ENCODE peak calls at places on chromosomes 1 and 21, in five cellular contexts. N is CD8-positive, alpha-beta T cell; J is brain microvascular endothelial cell; R is DND-41; K is cardiac muscle cell. T is an unnamed sample.

GRCh38 chr1:238582816-238583215 is 692.1 kb upstream of the ZP4 start:
- DNase-seq in J (no peak), K (no peak), R (no peak), N (no peak), T (no peak)

GRCh38 chr1:246959944-246960693 is 28.4 kb upstream of the AHCTF1 start:
- DNase-seq in K (peak; percentile 33), N (no peak), R (no peak), J (no peak), T (no peak)

GRCh38 chr1:235990376-235990795 is 74.5 kb downstream of the NID1 start:
- DNase-seq in N (no peak), K (peak; percentile 96), J (peak; percentile 63), R (no peak), T (no peak)

GRCh38 chr1:32900956-32901822 is at the start of gene TMEM54:
- DNase-seq in J (no peak), N (no peak), K (no peak), R (no peak), T (no peak)

GRCh38 chr21:45870421-45870820 is 111.1 kb upstream of the COL6A1 start:
- DNase-seq in J (no peak), K (no peak), R (no peak), N (no peak), T (no peak)

GRCh38 chr1:178599745-178600144 is 86.8 kb downstream of the TEX35 start:
- DNase-seq in J (no peak), K (no peak), R (peak; percentile 5), N (no peak), T (no peak)

GRCh38 chr1:17046043-17046657 is 7.7 kb downstream of the SDHB start:
- DNase-seq in J (peak; percentile 31), R (no peak), K (peak; percentile 79), N (no peak), T (no peak)

GRCh38 chr1:245804696-245805095 is 649.9 kb downstream of the KIF26B start:
- DNase-seq in K (no peak), R (no peak), N (no peak), J (no peak), T (no peak)

GRCh38 chr1:235573880-235574279 is 69.6 kb upstream of the B3GALNT2 start:
- DNase-seq in N (no peak), K (no peak), R (no peak), J (no peak), T (no peak)

GRCh38 chr1:170385750-170386149 is 146.2 kb upstream of the GORAB start:
- DNase-seq in N (no peak), K (no peak), J (no peak), R (no peak), T (no peak)

GRCh38 chr1:145695781-145696629 is 11.2 kb downstream of the PDZK1 start:
- DNase-seq in R (no peak), J (no peak), K (no peak), N (no peak), T (no peak)

GRCh38 chr1:168947039-168947438 is 159.5 kb upstream of the ATP1B1 start:
- DNase-seq in J (no peak), K (no peak), N (no peak), R (no peak), T (no peak)

GRCh38 chr1:204979891-204980649 is 62.9 kb upstream of the CNTN2 start:
- DNase-seq in K (no peak), N (no peak), J (no peak), R (no peak), T (no peak)
- TF ChIP-seq CTCF in K (no peak), N (no peak), J (no peak), R (no peak), T (no peak)

DNA sequence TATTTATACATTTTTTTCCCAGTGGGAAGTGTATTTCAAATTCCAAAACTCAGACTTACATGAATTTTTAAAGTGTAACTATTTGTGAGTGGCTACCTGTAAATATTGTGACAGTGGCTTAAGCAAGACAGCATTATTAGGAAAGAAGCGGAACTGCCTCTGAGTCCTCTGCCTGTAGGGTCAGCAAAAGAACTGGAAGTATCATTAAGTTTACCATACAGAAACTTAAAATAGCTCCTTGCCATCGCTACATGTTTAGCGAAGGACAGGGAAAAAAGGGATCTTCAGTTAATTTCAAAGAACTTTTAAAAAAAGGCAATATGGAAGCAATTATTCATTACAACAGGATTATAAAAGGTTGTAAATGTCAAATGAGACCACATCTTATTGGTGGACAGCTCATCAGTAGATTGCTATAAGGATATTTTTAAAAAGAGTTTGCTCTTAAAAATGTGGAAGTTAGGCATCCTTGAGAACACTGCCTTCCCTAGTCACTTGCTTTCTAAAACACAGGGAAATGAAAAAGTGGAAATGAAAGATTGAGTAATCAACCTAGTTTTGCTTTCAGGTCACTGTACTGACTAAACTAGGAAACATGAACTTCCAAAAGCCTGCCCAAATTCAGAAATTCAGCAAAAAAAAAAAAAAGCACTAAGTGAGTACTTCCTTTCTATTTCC is 39.2 kb downstream of the NSL1 start:
- DNase-seq in R (no peak), N (no peak), J (no peak), K (peak; percentile 48), T (no peak)
- H3K4me3 ChIP-seq in R (no peak overlapping the region), N (no peak overlapping the region), J (no peak overlapping the region), K (no peak overlapping the region), T (peak overlapping the region; percentile 43)

GRCh38 chr1:229617351-229618100 is 8.4 kb downstream of the TAF5L start:
- DNase-seq in N (no peak), K (no peak), J (no peak), R (no peak), T (no peak)

GRCh38 chr1:229619002-229619401 is 6.9 kb downstream of the TAF5L start:
- DNase-seq in N (no peak), R (no peak), J (no peak), K (no peak), T (no peak)

GRCh38 chr1:229620876-229621275 is 5.0 kb downstream of the TAF5L start:
- DNase-seq in R (no peak), N (no peak), K (peak; percentile 80), J (no peak), T (peak; percentile 31)

GRCh38 chr1:229621663-229622062 is 4.3 kb downstream of the TAF5L start:
- DNase-seq in J (no peak), K (no peak), N (no peak), R (no peak), T (no peak)

DNA sequence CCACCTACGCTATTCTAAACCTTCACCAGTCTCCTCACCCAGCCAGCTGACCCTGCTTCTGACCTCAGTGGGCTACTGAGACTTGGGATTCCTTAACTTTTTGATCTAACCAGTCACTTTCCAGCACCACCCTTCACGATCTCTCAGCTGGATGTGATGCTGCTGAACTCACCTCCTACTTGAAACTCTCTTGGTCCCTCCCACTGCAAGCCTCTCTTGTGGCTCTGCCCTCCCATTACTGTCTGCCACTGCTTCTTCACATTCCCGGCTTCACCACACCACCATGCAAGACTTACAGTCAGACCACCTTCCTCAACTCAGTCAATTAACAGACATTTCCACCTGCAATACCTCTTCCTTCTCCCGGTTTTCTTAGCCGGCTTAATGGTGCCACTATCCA is 6.3 kb downstream of the TAF5L start:
- DNase-seq in N (no peak), J (no peak), K (no peak), R (no peak), T (no peak)
- H3K27ac ChIP-seq in N (no peak overlapping the region), J (no peak overlapping the region), K (no peak overlapping the region), R (no peak overlapping the region), T (no peak overlapping the region)

GRCh38 chr1:18047122-18047521 is 60.5 kb upstream of the IGSF21 start:
- DNase-seq in J (no peak), K (no peak), N (no peak), R (no peak), T (no peak)
- TF ChIP-seq CTCF in J (no peak), K (no peak), N (no peak), R (no peak), T (no peak)

DNA sequence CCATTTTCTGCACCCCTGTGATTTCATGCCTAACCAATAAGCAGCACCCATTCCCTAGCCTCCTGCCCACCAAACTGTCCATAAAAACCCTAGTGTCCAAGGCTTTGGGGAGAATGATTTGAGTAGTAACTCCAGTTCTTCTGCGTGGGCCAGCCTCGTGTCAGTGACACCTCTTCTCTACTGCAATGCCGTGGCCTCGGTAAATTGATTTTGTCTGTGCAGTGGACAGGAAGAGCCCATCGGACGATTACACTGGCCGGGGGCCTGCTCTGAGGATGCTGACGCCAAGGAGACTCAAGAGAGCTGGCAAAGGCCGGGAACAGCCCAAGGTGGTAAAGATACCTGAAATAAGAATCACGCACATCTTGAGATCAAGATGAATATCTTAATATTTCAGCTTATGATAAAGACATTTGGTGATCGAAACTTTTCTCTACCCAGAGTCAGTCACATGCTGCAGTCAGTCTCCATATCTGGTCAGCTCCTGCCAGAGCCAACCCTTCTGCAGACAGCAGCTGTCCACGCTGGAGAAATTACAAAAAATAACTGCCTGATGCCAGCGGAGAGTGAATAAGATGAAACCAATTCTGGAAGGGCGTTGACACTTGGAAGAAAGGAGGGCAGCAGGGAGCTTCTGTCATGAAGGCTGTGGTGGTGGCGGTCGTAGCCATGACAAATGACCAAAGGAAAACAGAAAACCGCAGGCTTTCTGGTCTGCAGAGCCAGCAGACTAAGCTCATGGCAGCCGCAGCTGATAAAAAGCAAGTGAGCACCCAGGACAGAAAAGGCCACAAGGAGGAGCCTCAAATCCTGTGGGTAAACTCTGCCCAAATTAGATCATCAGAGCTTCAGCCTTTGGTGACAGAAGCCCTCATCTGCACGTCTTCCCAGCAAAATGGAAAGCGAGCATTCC is 29.1 kb downstream of the RSPH1 start:
- DNase-seq in K (peak; percentile 37), J (peak; percentile 49), R (no peak), N (no peak), T (peak; percentile 66)
- H3K4me3 ChIP-seq in K (no peak overlapping the region), J (no peak overlapping the region), R (no peak overlapping the region), N (no peak overlapping the region), T (no peak overlapping the region)

DNA sequence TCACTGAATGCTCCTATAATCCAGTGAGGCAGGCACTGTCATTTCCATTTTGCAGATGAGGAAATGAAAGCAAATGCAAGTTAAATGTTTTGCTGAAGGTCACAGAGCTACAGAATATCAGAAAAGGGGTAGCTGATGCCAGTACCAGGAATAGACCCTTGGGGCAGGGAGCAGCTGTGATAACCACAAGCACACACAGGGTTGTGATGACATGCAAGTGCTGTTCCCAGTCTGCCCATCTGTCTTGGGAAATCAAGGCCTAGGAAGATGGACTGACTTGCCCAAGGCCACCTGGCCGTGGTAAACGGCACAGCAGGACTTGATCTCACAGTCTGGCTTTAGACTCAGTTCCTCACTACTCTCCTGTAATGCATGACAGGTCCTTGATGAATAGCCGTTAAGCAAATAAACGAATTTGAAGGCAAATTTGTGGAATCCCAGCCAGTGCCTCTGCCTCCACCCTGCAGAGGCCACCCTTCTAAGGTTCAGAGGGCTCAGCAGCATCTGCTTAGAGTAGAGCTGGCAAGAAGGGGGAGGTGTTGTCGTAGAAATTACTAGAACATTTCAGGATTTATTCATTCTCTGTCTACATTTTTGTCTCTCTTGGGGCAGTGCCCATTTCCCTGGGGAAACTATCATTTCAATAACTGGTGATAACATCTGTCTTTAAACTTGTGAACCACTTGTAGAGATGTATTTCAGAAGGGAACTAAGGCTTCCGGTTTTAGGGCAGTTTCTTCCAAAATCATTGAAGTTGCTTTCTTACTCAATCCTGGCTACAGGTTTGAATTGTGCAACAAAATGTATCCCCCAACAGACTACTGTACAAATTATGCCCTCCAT is 53.2 kb upstream of the MRPS6 start:
- DNase-seq in K (no peak), J (no peak), R (peak; percentile 82), N (no peak), T (peak; percentile 34)
- H3K27ac ChIP-seq in K (no peak overlapping the region), J (no peak overlapping the region), R (peak overlapping the region; percentile 98), N (no peak overlapping the region), T (no peak overlapping the region)